ENCODE peak calls at places on chromosomes 13 and 19, in seven cellular contexts. U, P, X, V, O, Q and C are unnamed samples.

GRCh38 chr13:20465218-20465879 is 60.3 kb downstream of the CRYL1 start:
- DNase-seq in P (no peak), O (no peak), X (no peak), V (no peak), Q (no peak), U (no peak), C (no peak)

GRCh38 chr19:42281175-42282035 is 12.4 kb downstream of the CIC start:
- DNase-seq in Q (peak; percentile 70), V (peak; percentile 57), X (peak; percentile 61), O (peak; percentile 76), U (no peak), P (no peak), C (peak; percentile 91)

GRCh38 chr13:47661076-47661475 is 340.0 kb downstream of the SUCLA2 start:
- DNase-seq in X (no peak), O (no peak), V (no peak), Q (no peak), U (no peak), P (no peak), C (no peak)

GRCh38 chr19:48190288-48191284 is 20.1 kb downstream of the ZSWIM9 start:
- DNase-seq in Q (peak; percentile 85), P (peak; percentile 42), X (peak; percentile 57), U (peak; percentile 57), V (peak; percentile 98), O (no peak), C (no peak)

GRCh38 chr13:42602910-42603309 is 29.0 kb downstream of the TNFSF11 start:
- DNase-seq in V (no peak), X (peak; percentile 22), Q (no peak), U (no peak), P (no peak), O (no peak), C (no peak)

GRCh38 chr19:2727640-2727944 is 6.4 kb upstream of the DIRAS1 start:
- DNase-seq in U (no peak), P (no peak), X (no peak), O (no peak), Q (peak; percentile 12), V (no peak), C (no peak)

GRCh38 chr19:1132625-1133383 is 29.0 kb downstream of the GPX4 start:
- DNase-seq in X (peak; percentile 68), P (no peak), O (peak; percentile 57), Q (no peak), V (no peak), U (no peak), C (no peak)

GRCh38 chr13:59700281-59700680 is 463.4 kb downstream of the DIAPH3 start:
- DNase-seq in V (no peak), O (no peak), Q (no peak), U (no peak), X (no peak), P (no peak), C (no peak)

GRCh38 chr19:43474986-43475705 is 9.7 kb upstream of the LYPD3 start:
- DNase-seq in Q (peak; percentile 98), P (peak; percentile 99), X (peak; percentile 80), U (peak; percentile 100), O (peak; percentile 99), V (peak; percentile 98), C (peak; percentile 96)

GRCh38 chr19:46404884-46405658 is 8.3 kb downstream of the CCDC8 start:
- DNase-seq in P (no peak), U (peak; percentile 51), O (peak; percentile 65), X (no peak), Q (no peak), V (peak; percentile 81), C (no peak)

GRCh38 chr13:95209109-95209508 is 92.1 kb downstream of the ABCC4 start:
- DNase-seq in O (no peak), P (no peak), V (no peak), Q (no peak), X (no peak), U (no peak), C (no peak)

GRCh38 chr19:47023448-47023794 is 3.8 kb downstream of the NPAS1 start:
- DNase-seq in U (no peak), O (no peak), P (no peak), Q (no peak), V (peak; percentile 45), X (no peak), C (no peak)

GRCh38 chr19:35143231-35143715 is at the start of gene FXYD7:
- DNase-seq in O (peak; percentile 56), P (peak; percentile 26), V (peak; percentile 64), U (peak; percentile 56), X (no peak), Q (peak; percentile 50), C (no peak)

GRCh38 chr13:28357846-28358496 is 137.0 kb downstream of the FLT1 start:
- DNase-seq in O (no peak), Q (no peak), V (no peak), U (no peak), P (no peak), X (peak; percentile 6), C (no peak)

GRCh38 chr19:48372904-48373303 is 8.7 kb downstream of the SYNGR4 start:
- DNase-seq in V (no peak), X (no peak), P (no peak), U (no peak), Q (peak; percentile 53), O (no peak), C (no peak)

GRCh38 chr13:32663660-32664059 is 77.4 kb downstream of the PDS5B start:
- DNase-seq in V (no peak), P (no peak), X (no peak), Q (no peak), O (no peak), U (no peak), C (no peak)

GRCh38 chr19:33752018-33752790 is 44.5 kb upstream of the KCTD15 start:
- DNase-seq in U (no peak), V (no peak), Q (no peak), X (no peak), P (no peak), O (no peak), C (no peak)
- TF ChIP-seq CTCF in U (no peak), V (no peak), Q (peak; percentile 28), X (no peak), P (no peak), O (no peak), C (no peak)

GRCh38 chr19:8338835-8339234 is 4.2 kb downstream of the KANK3 start:
- DNase-seq in P (no peak), O (no peak), Q (no peak), X (no peak), U (no peak), V (peak; percentile 57), C (no peak)

GRCh38 chr19:8340341-8341096 is 2.5 kb downstream of the KANK3 start:
- DNase-seq in P (peak; percentile 75), V (peak; percentile 63), X (no peak), U (peak; percentile 48), Q (no peak), O (no peak), C (no peak)

GRCh38 chr19:8343483-8343844 is 402 bp upstream of the KANK3 start:
- DNase-seq in U (no peak), O (no peak), V (no peak), Q (no peak), P (no peak), X (no peak), C (no peak)

GRCh38 chr19:8342316-8342683 is 762 bp downstream of the KANK3 start:
- DNase-seq in X (no peak), P (peak; percentile 35), Q (no peak), O (no peak), U (no peak), V (peak; percentile 46), C (no peak)

GRCh38 chr19:8342684-8343482 is at the start of gene KANK3:
- DNase-seq in P (peak; percentile 97), O (peak; percentile 70), V (peak; percentile 100), Q (peak; percentile 96), X (peak; percentile 87), U (peak; percentile 97), C (peak; percentile 92)
- TF ChIP-seq CTCF in P (peak; percentile 6), O (no peak), V (no peak), Q (no peak), X (no peak), U (no peak), C (no peak)

DNA sequence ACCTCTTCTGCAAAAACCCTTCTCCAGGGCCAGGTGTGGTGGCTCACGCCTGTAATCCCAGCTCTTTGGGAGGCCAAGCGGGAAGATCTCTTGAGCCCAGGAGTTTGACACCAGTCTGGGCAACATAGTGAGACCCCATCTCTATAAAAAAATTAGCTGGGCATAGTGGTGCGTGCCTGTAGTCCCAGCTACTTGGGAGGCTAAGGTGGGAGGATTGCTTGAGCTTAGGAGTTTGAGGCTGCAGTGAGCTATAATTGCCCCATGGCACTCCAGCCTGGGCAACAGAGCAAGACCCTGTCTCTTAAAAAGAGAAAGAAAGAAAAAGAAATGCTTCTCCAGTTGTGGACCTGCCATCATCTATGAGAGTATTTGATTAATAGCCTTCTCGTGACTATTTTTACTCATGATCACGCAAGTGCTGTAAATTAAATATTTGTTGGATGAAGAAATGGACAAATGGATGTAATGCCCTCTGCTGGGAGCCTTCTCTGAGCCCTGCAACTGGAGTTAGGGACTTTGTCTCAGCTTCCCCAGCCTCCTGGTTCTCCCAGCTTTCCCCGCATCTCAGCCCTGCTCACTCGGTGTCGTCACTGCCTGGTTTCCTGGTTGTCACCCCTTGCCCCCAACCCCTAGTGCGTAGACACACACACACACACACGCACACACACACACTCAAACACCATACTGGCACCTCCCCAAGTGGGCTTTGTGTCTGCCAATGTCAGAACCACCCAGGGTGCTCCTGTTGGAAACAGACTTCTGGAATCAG is 12.2 kb downstream of the WIZ start:
- DNase-seq in U (no peak), O (peak; percentile 19), P (no peak), Q (no peak), V (no peak), X (no peak), C (no peak)
- TF ChIP-seq CTCF in U (no peak), O (no peak), P (no peak), Q (peak; percentile 6), V (no peak), X (no peak), C (no peak)

GRCh38 chr13:21569686-21570085 is 34.3 kb downstream of the MICU2 start:
- DNase-seq in U (no peak), O (no peak), V (no peak), P (no peak), X (no peak), Q (no peak), C (no peak)

GRCh38 chr13:21568854-21569253 is 35.1 kb downstream of the MICU2 start:
- DNase-seq in U (no peak), Q (no peak), P (no peak), X (no peak), O (no peak), V (no peak), C (no peak)

DNA sequence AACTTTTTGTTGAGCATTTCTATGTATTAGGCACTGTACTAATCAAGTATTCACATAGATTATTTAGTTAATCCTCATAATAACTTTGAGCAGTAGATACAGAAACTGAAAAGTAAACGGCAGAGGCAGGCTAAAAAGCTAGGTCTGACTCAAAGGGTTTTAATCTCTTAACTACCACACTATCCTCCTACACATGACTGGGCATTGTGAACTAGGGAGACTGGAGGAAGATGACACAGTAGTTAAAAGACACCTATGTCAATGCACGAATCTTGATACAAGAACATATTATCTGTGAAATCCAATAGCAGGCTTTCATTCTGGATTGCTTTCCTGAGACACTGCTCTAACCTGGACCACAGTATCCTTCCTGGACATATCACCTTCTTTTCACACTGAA is 36.3 kb downstream of the MICU2 start:
- DNase-seq in O (no peak), V (no peak), Q (no peak), U (no peak), X (no peak), P (no peak), C (no peak)
- TF ChIP-seq CTCF in O (no peak), V (no peak), Q (no peak), U (no peak), X (no peak), P (no peak), C (no peak)

GRCh38 chr13:103883152-103883551 is 816.9 kb upstream of the SLC10A2 start:
- DNase-seq in X (no peak), V (peak; percentile 84), O (peak; percentile 45), P (peak; percentile 60), Q (peak; percentile 93), U (peak; percentile 61), C (peak; percentile 92)
- TF ChIP-seq CTCF in X (no peak), V (peak; percentile 93), O (no peak), P (no peak), Q (peak; percentile 79), U (peak; percentile 51), C (peak; percentile 84)